ENCODE peak calls at places on chromosomes 16 and 17, in six cellular contexts. I is LoVo, L is HEK293T, V is brain microvascular endothelial cell, G is heart right ventricle, H is AG09319. Q is an unnamed sample.

GRCh38 chr16:720990-721764 is at the start of gene ANTKMT:
- DNase-seq in I (peak), L (peak), V (peak), G (peak), H (no peak), Q (peak)

GRCh38 chr17:72687941-72688340 is 404.5 kb downstream of the SLC39A11 start:
- DNase-seq in I (no peak), L (no peak), V (no peak), G (no peak), H (no peak), Q (no peak)

GRCh38 chr16:66226762-66227161 is 139.7 kb upstream of the CDH5 start:
- DNase-seq in I (no peak), L (no peak), V (no peak), G (peak), H (no peak), Q (no peak)

GRCh38 chr17:73956595-73957465 is 246.6 kb upstream of the RPL38 start:
- DNase-seq in I (no peak), L (peak), V (peak), G (peak), H (no peak), Q (peak)

GRCh38 chr16:78183886-78184553 is 84.6 kb downstream of the WWOX start:
- DNase-seq in I (no peak), L (peak), V (no peak), G (no peak), H (no peak), Q (no peak)

GRCh38 chr17:1485748-1486376 is 6.6 kb downstream of the MYO1C start:
- DNase-seq in I (peak), L (peak), V (peak), G (peak), H (no peak), Q (no peak)

GRCh38 chr17:36755586-36755985 is 154.2 kb downstream of the MRM1 start:
- DNase-seq in I (peak), L (peak), V (no peak), G (no peak), H (no peak), Q (peak)

GRCh38 chr16:66205287-66206167 is 161.0 kb upstream of the CDH5 start:
- DNase-seq in I (no peak), L (no peak), V (no peak), G (no peak), H (no peak), Q (no peak)

GRCh38 chr16:1331712-1332617 is 1.5 kb upstream of the BAIAP3 start:
- DNase-seq in I (peak), L (no peak), V (peak), G (peak), H (peak), Q (peak)

GRCh38 chr17:82678265-82678891 is 20.1 kb downstream of the RAB40B start:
- DNase-seq in I (no peak), L (no peak), V (no peak), G (no peak), H (no peak), Q (no peak)

GRCh38 chr16:30786115-30786935 is 680 bp downstream of the ZNF629 start:
- DNase-seq in I (peak), L (peak), V (peak), G (peak), H (no peak), Q (peak)

GRCh38 chr16:87086575-87086974 is 230.6 kb downstream of the C16orf95 start:
- DNase-seq in I (no peak), L (no peak), V (peak), G (no peak), H (no peak), Q (no peak)

GRCh38 chr17:42403150-42403549 is 14.9 kb upstream of the STAT3 start:
- DNase-seq in I (no peak), L (no peak), V (no peak), G (no peak), H (no peak), Q (peak)

GRCh38 chr16:48041861-48042435 is 113.8 kb downstream of the ABCC12 start:
- DNase-seq in I (no peak), L (peak), V (no peak), G (no peak), H (no peak), Q (no peak)

GRCh38 chr17:49616086-49616485 is 40.4 kb downstream of the NXPH3 start:
- DNase-seq in I (no peak), L (peak), V (no peak), G (no peak), H (no peak), Q (no peak)